ENCODE peak calls at places on chromosomes 3 and 15, in seven cellular contexts. One of them, this sample, is unnamed.

GRCh38 chr3:100354850-100355249 is 20.3 kb downstream of the NIT2 start:
- DNase-seq in breast epithelium: no peak
- DNase-seq in transverse colon: no peak
- DNase-seq in GM12878: no peak
- DNase-seq in endothelial cell of umbilical vein: peak; percentile 58
- DNase-seq in stomach: no peak
- DNase-seq in HCT116: no peak
- DNase-seq in this sample: no peak

GRCh38 chr3:191641789-191642188 is 180.8 kb downstream of the PYDC2 start:
- DNase-seq in breast epithelium: no peak
- DNase-seq in transverse colon: no peak
- DNase-seq in GM12878: no peak
- DNase-seq in endothelial cell of umbilical vein: no peak
- DNase-seq in stomach: no peak
- DNase-seq in HCT116: no peak
- DNase-seq in this sample: no peak

GRCh38 chr3:86702381-86702958 is 288.5 kb downstream of the VGLL3 start:
- DNase-seq in breast epithelium: no peak
- DNase-seq in transverse colon: no peak
- DNase-seq in GM12878: no peak
- DNase-seq in endothelial cell of umbilical vein: peak; percentile 1
- DNase-seq in stomach: no peak
- DNase-seq in HCT116: no peak
- DNase-seq in this sample: no peak

GRCh38 chr3:54897028-54897711 is 30.7 kb downstream of the LRTM1 start:
- DNase-seq in breast epithelium: no peak
- DNase-seq in transverse colon: no peak
- DNase-seq in GM12878: no peak
- DNase-seq in endothelial cell of umbilical vein: no peak
- DNase-seq in stomach: no peak
- DNase-seq in HCT116: no peak
- DNase-seq in this sample: no peak

GRCh38 chr3:86282106-86282787 is 708.7 kb downstream of the VGLL3 start:
- DNase-seq in breast epithelium: no peak
- DNase-seq in transverse colon: no peak
- DNase-seq in GM12878: no peak
- DNase-seq in endothelial cell of umbilical vein: no peak
- DNase-seq in stomach: no peak
- DNase-seq in HCT116: no peak
- DNase-seq in this sample: no peak

GRCh38 chr3:116112686-116113085 is 332.6 kb downstream of the LSAMP start:
- DNase-seq in breast epithelium: no peak
- DNase-seq in transverse colon: no peak
- DNase-seq in GM12878: no peak
- DNase-seq in endothelial cell of umbilical vein: no peak
- DNase-seq in stomach: no peak
- DNase-seq in HCT116: no peak
- DNase-seq in this sample: no peak

GRCh38 chr15:26572606-26573350 is 200.1 kb downstream of the GABRB3 start:
- DNase-seq in breast epithelium: no peak
- DNase-seq in transverse colon: no peak
- DNase-seq in GM12878: no peak
- DNase-seq in endothelial cell of umbilical vein: no peak
- DNase-seq in stomach: no peak
- DNase-seq in HCT116: no peak
- DNase-seq in this sample: no peak

GRCh38 chr15:97461212-97461611 is 499.3 kb upstream of the ARRDC4 start:
- DNase-seq in breast epithelium: no peak
- DNase-seq in transverse colon: no peak
- DNase-seq in GM12878: no peak
- DNase-seq in endothelial cell of umbilical vein: no peak
- DNase-seq in stomach: no peak
- DNase-seq in HCT116: no peak
- DNase-seq in this sample: no peak

GRCh38 chr3:181725830-181726229 is 14.1 kb downstream of the SOX2 start:
- DNase-seq in breast epithelium: no peak
- DNase-seq in transverse colon: no peak
- DNase-seq in GM12878: no peak
- DNase-seq in endothelial cell of umbilical vein: no peak
- DNase-seq in stomach: no peak
- DNase-seq in HCT116: no peak
- DNase-seq in this sample: no peak

GRCh38 chr15:35980719-35981118 is 434.8 kb upstream of the DPH6 start:
- DNase-seq in breast epithelium: no peak
- DNase-seq in transverse colon: no peak
- DNase-seq in GM12878: no peak
- DNase-seq in endothelial cell of umbilical vein: no peak
- DNase-seq in stomach: no peak
- DNase-seq in HCT116: no peak
- DNase-seq in this sample: no peak

GRCh38 chr3:77868725-77869124 is 828.8 kb downstream of the ROBO2 start:
- DNase-seq in breast epithelium: no peak
- DNase-seq in transverse colon: no peak
- DNase-seq in GM12878: no peak
- DNase-seq in endothelial cell of umbilical vein: no peak
- DNase-seq in stomach: no peak
- DNase-seq in HCT116: no peak
- DNase-seq in this sample: no peak

GRCh38 chr15:74402873-74403589 is 30.7 kb downstream of the SEMA7A start:
- DNase-seq in breast epithelium: no peak
- DNase-seq in transverse colon: peak; percentile 68
- DNase-seq in GM12878: peak; percentile 82
- DNase-seq in endothelial cell of umbilical vein: no peak
- DNase-seq in stomach: peak; percentile 46
- DNase-seq in HCT116: no peak
- DNase-seq in this sample: no peak

GRCh38 chr15:44729394-44729913 is 6.9 kb upstream of the TRIM69 start:
- DNase-seq in breast epithelium: no peak
- DNase-seq in transverse colon: peak; percentile 63
- DNase-seq in GM12878: no peak
- DNase-seq in endothelial cell of umbilical vein: no peak
- DNase-seq in stomach: peak; percentile 50
- DNase-seq in HCT116: no peak
- DNase-seq in this sample: peak; percentile 35

GRCh38 chr15:92166029-92166428 is 227.7 kb upstream of the ST8SIA2 start:
- DNase-seq in breast epithelium: no peak
- DNase-seq in transverse colon: no peak
- DNase-seq in GM12878: no peak
- DNase-seq in endothelial cell of umbilical vein: no peak
- DNase-seq in stomach: no peak
- DNase-seq in HCT116: no peak
- DNase-seq in this sample: no peak

GRCh38 chr15:101048191-101049011 is 129.2 kb downstream of the LRRK1 start:
- DNase-seq in breast epithelium: no peak
- DNase-seq in transverse colon: peak; percentile 3
- DNase-seq in GM12878: no peak
- DNase-seq in endothelial cell of umbilical vein: no peak
- DNase-seq in stomach: peak; percentile 18
- DNase-seq in HCT116: no peak
- DNase-seq in this sample: no peak

GRCh38 chr3:196502775-196503181 is 790 bp downstream of the RNF168 start:
- DNase-seq in breast epithelium: peak; percentile 24
- DNase-seq in transverse colon: peak; percentile 57
- DNase-seq in GM12878: no peak
- DNase-seq in endothelial cell of umbilical vein: peak; percentile 92
- DNase-seq in stomach: peak; percentile 46
- DNase-seq in HCT116: no peak
- DNase-seq in this sample: peak; percentile 31

GRCh38 chr3:49021213-49021812 is 608 bp upstream of the NDUFAF3 start:
- DNase-seq in breast epithelium: peak; percentile 99
- DNase-seq in transverse colon: peak; percentile 100
- DNase-seq in GM12878: peak; percentile 87
- DNase-seq in endothelial cell of umbilical vein: peak; percentile 98
- DNase-seq in stomach: peak; percentile 100
- DNase-seq in HCT116: peak; percentile 96
- DNase-seq in this sample: peak; percentile 99

GRCh38 chr3:10357592-10358308 is 36.8 kb upstream of the SEC13 start:
- DNase-seq in breast epithelium: no peak
- DNase-seq in transverse colon: no peak
- DNase-seq in GM12878: peak; percentile 15
- DNase-seq in endothelial cell of umbilical vein: no peak
- DNase-seq in stomach: no peak
- DNase-seq in HCT116: no peak
- DNase-seq in this sample: no peak

GRCh38 chr15:39580630-39581500 is at the start of gene THBS1:
- DNase-seq in breast epithelium: peak; percentile 94
- DNase-seq in transverse colon: peak; percentile 92
- DNase-seq in GM12878: no peak
- DNase-seq in endothelial cell of umbilical vein: peak; percentile 98
- DNase-seq in stomach: peak; percentile 70
- DNase-seq in HCT116: no peak
- DNase-seq in this sample: peak; percentile 78

GRCh38 chr3:182738583-182739514 is 54.5 kb upstream of the ATP11B start:
- DNase-seq in breast epithelium: peak; percentile 23
- DNase-seq in transverse colon: peak; percentile 71
- DNase-seq in GM12878: no peak
- DNase-seq in endothelial cell of umbilical vein: no peak
- DNase-seq in stomach: peak; percentile 81
- DNase-seq in HCT116: peak; percentile 69
- DNase-seq in this sample: peak; percentile 60

GRCh38 chr3:13479582-13480339 is at the start of gene HDAC11:
- DNase-seq in breast epithelium: peak; percentile 97
- DNase-seq in transverse colon: peak; percentile 99
- DNase-seq in GM12878: peak; percentile 81
- DNase-seq in endothelial cell of umbilical vein: peak; percentile 97
- DNase-seq in stomach: peak; percentile 99
- DNase-seq in HCT116: peak; percentile 89
- DNase-seq in this sample: peak; percentile 99
- TF ChIP-seq POLR2AphosphoS5 in breast epithelium: peak; percentile 90
- TF ChIP-seq POLR2AphosphoS5 in transverse colon: peak; percentile 93
- TF ChIP-seq POLR2AphosphoS5 in GM12878: peak; percentile 67
- TF ChIP-seq POLR2AphosphoS5 in endothelial cell of umbilical vein: peak; percentile 29
- TF ChIP-seq POLR2AphosphoS5 in stomach: peak; percentile 94
- TF ChIP-seq POLR2AphosphoS5 in HCT116: peak; percentile 82
- TF ChIP-seq POLR2AphosphoS5 in this sample: peak; percentile 89

GRCh38 chr3:141507392-141508066 is 20.7 kb downstream of the RASA2 start:
- DNase-seq in breast epithelium: no peak
- DNase-seq in transverse colon: no peak
- DNase-seq in GM12878: no peak
- DNase-seq in endothelial cell of umbilical vein: no peak
- DNase-seq in stomach: no peak
- DNase-seq in HCT116: no peak
- DNase-seq in this sample: no peak

GRCh38 chr3:141505166-141505565 is 18.3 kb downstream of the RASA2 start:
- DNase-seq in breast epithelium: no peak
- DNase-seq in transverse colon: no peak
- DNase-seq in GM12878: no peak
- DNase-seq in endothelial cell of umbilical vein: no peak
- DNase-seq in stomach: no peak
- DNase-seq in HCT116: no peak
- DNase-seq in this sample: no peak

GRCh38 chr3:141506071-141506470 is 19.2 kb downstream of the RASA2 start:
- DNase-seq in breast epithelium: no peak
- DNase-seq in transverse colon: no peak
- DNase-seq in GM12878: no peak
- DNase-seq in endothelial cell of umbilical vein: no peak
- DNase-seq in stomach: no peak
- DNase-seq in HCT116: no peak
- DNase-seq in this sample: no peak

DNA sequence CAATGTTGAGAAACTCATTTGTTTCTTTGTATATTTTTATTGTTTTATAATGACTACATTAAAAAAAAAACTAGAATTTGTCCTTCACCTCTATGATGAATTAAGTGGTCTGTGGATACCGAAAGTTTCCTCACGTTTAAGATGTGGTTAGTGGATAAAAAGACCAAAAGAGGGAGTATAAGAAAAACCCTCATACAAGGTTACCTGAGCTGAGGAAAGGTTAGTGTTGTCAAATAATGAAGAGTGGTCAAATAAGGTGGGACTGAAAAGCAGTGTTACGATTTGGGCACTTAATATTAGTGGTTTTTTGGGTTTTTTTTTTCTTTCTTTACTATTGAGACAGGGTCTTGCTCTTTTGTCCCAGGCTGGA is 21.2 kb downstream of the RASA2 start:
- DNase-seq in breast epithelium: no peak
- DNase-seq in transverse colon: no peak
- DNase-seq in GM12878: no peak
- DNase-seq in endothelial cell of umbilical vein: no peak
- DNase-seq in stomach: no peak
- DNase-seq in HCT116: no peak
- DNase-seq in this sample: no peak
- H3K4me3 ChIP-seq in breast epithelium: no peak overlapping the region
- H3K4me3 ChIP-seq in transverse colon: no peak overlapping the region
- H3K4me3 ChIP-seq in GM12878: no peak overlapping the region
- H3K4me3 ChIP-seq in endothelial cell of umbilical vein: no peak overlapping the region
- H3K4me3 ChIP-seq in stomach: no peak overlapping the region
- H3K4me3 ChIP-seq in HCT116: no peak overlapping the region
- H3K4me3 ChIP-seq in this sample: no peak overlapping the region

DNA sequence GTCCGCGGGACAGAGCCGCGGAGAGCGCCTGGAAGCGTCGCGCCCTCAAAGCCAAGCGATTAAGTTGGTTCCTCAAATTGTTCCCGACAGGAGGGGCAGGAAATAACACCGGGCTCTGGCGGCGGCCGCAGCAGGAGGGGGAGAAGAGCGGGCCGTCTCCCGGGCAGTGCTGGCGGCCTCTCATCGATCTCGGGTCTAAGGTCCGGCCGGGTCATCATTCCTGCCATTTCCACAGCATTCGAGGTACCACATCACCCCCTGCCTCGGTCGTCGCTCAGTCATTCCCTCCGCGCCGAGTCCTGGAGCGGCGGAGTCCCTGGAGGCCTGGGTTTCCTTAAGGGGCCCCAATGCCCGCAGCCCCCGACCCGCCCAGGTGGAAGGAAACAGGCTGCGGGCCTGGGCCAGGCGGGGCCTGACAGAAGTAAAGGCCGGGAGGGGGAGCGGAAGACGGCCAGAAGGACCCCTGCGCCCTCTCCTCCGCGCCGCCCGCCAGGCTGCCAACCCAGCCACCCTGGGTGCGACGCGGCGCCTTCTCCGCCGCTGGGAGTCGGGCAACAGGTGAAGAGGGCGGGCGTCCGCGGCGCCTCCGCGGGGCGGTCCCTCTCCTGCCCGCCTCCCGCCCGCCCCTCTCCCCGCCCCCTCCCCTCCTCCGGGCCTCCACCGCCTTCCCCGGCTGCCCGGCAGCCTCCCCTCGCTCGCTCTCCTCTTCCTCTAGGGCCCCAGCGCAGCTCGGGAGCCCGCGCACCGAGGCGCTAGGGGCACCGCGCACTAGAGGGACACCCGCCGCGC is at the start of gene CMTM8:
- DNase-seq in breast epithelium: no peak
- DNase-seq in transverse colon: peak; percentile 76
- DNase-seq in GM12878: no peak
- DNase-seq in endothelial cell of umbilical vein: peak; percentile 51
- DNase-seq in stomach: peak; percentile 81
- DNase-seq in HCT116: no peak
- DNase-seq in this sample: peak; percentile 60
- TF ChIP-seq POLR2AphosphoS5 in breast epithelium: no peak
- TF ChIP-seq POLR2AphosphoS5 in transverse colon: peak; percentile 57
- TF ChIP-seq POLR2AphosphoS5 in GM12878: no peak
- TF ChIP-seq POLR2AphosphoS5 in endothelial cell of umbilical vein: peak; percentile 25
- TF ChIP-seq POLR2AphosphoS5 in stomach: peak; percentile 72
- TF ChIP-seq POLR2AphosphoS5 in HCT116: peak; percentile 88
- TF ChIP-seq POLR2AphosphoS5 in this sample: no peak

DNA sequence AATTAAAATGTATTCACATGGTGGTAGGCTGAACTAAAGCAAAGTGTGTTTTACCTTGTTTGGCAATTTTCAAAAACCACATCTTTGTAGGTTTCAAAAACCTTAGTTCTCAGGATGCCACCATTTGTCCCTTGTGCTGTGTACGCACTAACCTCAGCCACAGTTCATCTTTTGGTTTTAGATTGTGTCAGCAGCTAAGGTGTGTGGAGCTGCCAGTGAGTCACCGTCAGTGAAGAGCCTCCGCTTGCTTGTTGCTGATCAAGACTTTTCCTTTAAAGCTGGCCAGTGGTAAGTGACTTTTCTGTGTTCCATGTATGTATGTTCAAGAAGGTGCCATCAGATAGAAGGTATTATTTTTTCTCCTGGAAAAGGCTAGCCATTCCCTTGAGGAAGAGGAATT is 21.1 kb downstream of the OXNAD1 start:
- DNase-seq in breast epithelium: no peak
- DNase-seq in transverse colon: peak; percentile 26
- DNase-seq in GM12878: no peak
- DNase-seq in endothelial cell of umbilical vein: no peak
- DNase-seq in stomach: no peak
- DNase-seq in HCT116: no peak
- DNase-seq in this sample: no peak
- H3K4me3 ChIP-seq in breast epithelium: no peak overlapping the region
- H3K4me3 ChIP-seq in transverse colon: no peak overlapping the region
- H3K4me3 ChIP-seq in GM12878: no peak overlapping the region
- H3K4me3 ChIP-seq in endothelial cell of umbilical vein: no peak overlapping the region
- H3K4me3 ChIP-seq in stomach: no peak overlapping the region
- H3K4me3 ChIP-seq in HCT116: no peak overlapping the region
- H3K4me3 ChIP-seq in this sample: no peak overlapping the region